ENCODE peak calls at places on chromosomes 11 and 22, in four cellular contexts. A is Caco-2; Y is stimulated activated CD8-positive, alpha-beta memory T cell treated with anti-CD3 and anti-CD28 coated beads, Interleukin-4, amount 100 ng/mL, for 1 hour; F is adipocyte. J is an unnamed sample.

GRCh38 chr11:35524780-35525179 is 636 bp downstream of the PAMR1 start:
- DNase-seq in F (peak; percentile 49), A (no peak), Y (no peak), J (no peak)

GRCh38 chr11:95296165-95296564 is 65.2 kb upstream of the SESN3 start:
- DNase-seq in A (no peak), Y (no peak), F (no peak), J (no peak)

GRCh38 chr11:34546511-34547206 is 33.1 kb upstream of the ELF5 start:
- DNase-seq in F (no peak), Y (no peak), A (no peak), J (no peak)

GRCh38 chr11:46207270-46207669 is 70.2 kb upstream of the CREB3L1 start:
- DNase-seq in A (no peak), Y (no peak), F (no peak), J (no peak)

GRCh38 chr11:71183878-71184277 is 68.5 kb downstream of the SHANK2 start:
- DNase-seq in A (no peak), Y (no peak), F (no peak), J (no peak)

GRCh38 chr11:534592-535518 is 521 bp downstream of the HRAS start:
- DNase-seq in Y (no peak), F (peak; percentile 67), A (peak; percentile 40), J (peak; percentile 44)

GRCh38 chr11:133078591-133079179 is 453.6 kb downstream of the OPCML start:
- DNase-seq in F (peak; percentile 69), A (peak; percentile 75), Y (no peak), J (peak; percentile 54)

GRCh38 chr22:30023099-30023498 is 57.2 kb upstream of the HORMAD2 start:
- DNase-seq in A (no peak), F (no peak), Y (no peak), J (no peak)

GRCh38 chr11:12454782-12455181 is 77.4 kb downstream of the PARVA start:
- DNase-seq in A (no peak), F (peak; percentile 52), Y (no peak), J (no peak)

GRCh38 chr11:70650075-70650909 is 252.0 kb downstream of the CTTN start:
- DNase-seq in A (peak; percentile 92), F (peak; percentile 80), Y (no peak), J (peak; percentile 90)

GRCh38 chr11:561148-562003 is 606 bp downstream of the RASSF7 start:
- DNase-seq in A (peak; percentile 88), Y (no peak), F (peak; percentile 52), J (peak; percentile 60)

GRCh38 chr11:69215216-69215615 is 59.5 kb downstream of the SMIM38 start:
- DNase-seq in F (no peak), Y (no peak), A (no peak), J (no peak)

GRCh38 chr11:122598971-122599370 is 56.6 kb upstream of the UBASH3B start:
- DNase-seq in F (no peak), Y (no peak), A (no peak), J (no peak)

GRCh38 chr22:35838849-35839646 is 121.4 kb downstream of the APOL5 start:
- DNase-seq in Y (no peak), A (peak; percentile 61), F (peak; percentile 90), J (peak; percentile 53)

GRCh38 chr11:122375687-122376399 is 259.8 kb upstream of the BLID start:
- DNase-seq in Y (no peak), F (no peak), A (no peak), J (peak; percentile 19)

GRCh38 chr11:7165911-7166310 is 77.1 kb downstream of the RBMXL2 start:
- DNase-seq in A (no peak), Y (no peak), F (no peak), J (no peak)

GRCh38 chr11:126231725-126232459 is 20.3 kb downstream of the FAM118B start:
- DNase-seq in F (peak; percentile 25), Y (no peak), A (no peak), J (no peak)

GRCh38 chr22:27752141-27752540 is 49.4 kb downstream of the MN1 start:
- DNase-seq in Y (no peak), F (no peak), A (no peak), J (no peak)

GRCh38 chr11:47607380-47607779 is 13.2 kb upstream of the C1QTNF4 start:
- DNase-seq in A (no peak), F (peak; percentile 88), Y (no peak), J (no peak)

GRCh38 chr11:47192111-47192510 is 5.9 kb upstream of the PACSIN3 start:
- DNase-seq in Y (no peak), A (peak; percentile 65), F (no peak), J (peak; percentile 95)

GRCh38 chr22:37202706-37203105 is 9.6 kb downstream of the SSTR3 start:
- DNase-seq in Y (no peak), A (no peak), F (no peak), J (no peak)

GRCh38 chr11:59205664-59206063 is 7.1 kb downstream of the MPEG1 start:
- DNase-seq in Y (no peak), A (no peak), F (no peak), J (no peak)

GRCh38 chr11:26847459-26847858 is 125.6 kb upstream of the SLC5A12 start:
- DNase-seq in Y (no peak), A (no peak), F (peak; percentile 41), J (no peak)

GRCh38 chr22:46450931-46451660 is 86.3 kb downstream of the CELSR1 start:
- DNase-seq in Y (no peak), F (no peak), A (peak; percentile 36), J (peak; percentile 95)

GRCh38 chr11:2139118-2139490 is at the start of gene IGF2:
- DNase-seq in F (peak; percentile 88), A (peak; percentile 79), Y (no peak), J (peak; percentile 54)

GRCh38 chr22:38613588-38613987 is 42.6 kb downstream of the FAM227A start:
- DNase-seq in Y (no peak), F (no peak), A (no peak), J (no peak)

J was measured in trophoblast cell.